ENCODE peak calls at places on chromosomes 13 and 19, in five cellular contexts. One of them, this sample, is unnamed.

GRCh38 chr19:36573948-36574726 is 1.0 kb upstream of the ZNF529 start:
- DNase-seq in Right ventricle myocardium superior: no peak
- DNase-seq in activated CD8-positive, alpha-beta T cell treated with anti-CD3 and anti-CD28 coated beads for 36 hours: no peak
- DNase-seq in neural crest cell: no peak
- DNase-seq in fibroblast of mammary gland: peak; percentile 22
- DNase-seq in this sample: no peak

GRCh38 chr13:30924321-30924720 is 8.1 kb upstream of the TEX26 start:
- DNase-seq in neural crest cell: no peak
- DNase-seq in Right ventricle myocardium superior: no peak
- DNase-seq in fibroblast of mammary gland: no peak
- DNase-seq in activated CD8-positive, alpha-beta T cell treated with anti-CD3 and anti-CD28 coated beads for 36 hours: no peak
- DNase-seq in this sample: no peak

GRCh38 chr13:65940720-65941119 is 1289.4 kb downstream of the PCDH9 start:
- DNase-seq in Right ventricle myocardium superior: peak; percentile 47
- DNase-seq in fibroblast of mammary gland: no peak
- DNase-seq in activated CD8-positive, alpha-beta T cell treated with anti-CD3 and anti-CD28 coated beads for 36 hours: no peak
- DNase-seq in neural crest cell: no peak
- DNase-seq in this sample: no peak

GRCh38 chr19:45302416-45302815 is 20.3 kb downstream of the CKM start:
- DNase-seq in activated CD8-positive, alpha-beta T cell treated with anti-CD3 and anti-CD28 coated beads for 36 hours: no peak
- DNase-seq in fibroblast of mammary gland: no peak
- DNase-seq in Right ventricle myocardium superior: no peak
- DNase-seq in neural crest cell: no peak
- DNase-seq in this sample: no peak

GRCh38 chr19:54551293-54551692 is 22.3 kb upstream of the LILRA2 start:
- DNase-seq in fibroblast of mammary gland: no peak
- DNase-seq in activated CD8-positive, alpha-beta T cell treated with anti-CD3 and anti-CD28 coated beads for 36 hours: peak; percentile 38
- DNase-seq in Right ventricle myocardium superior: no peak
- DNase-seq in neural crest cell: no peak
- DNase-seq in this sample: no peak

GRCh38 chr13:26558074-26558805 is 757 bp downstream of the WASF3 start:
- DNase-seq in activated CD8-positive, alpha-beta T cell treated with anti-CD3 and anti-CD28 coated beads for 36 hours: no peak
- DNase-seq in fibroblast of mammary gland: peak; percentile 18
- DNase-seq in neural crest cell: peak; percentile 16
- DNase-seq in Right ventricle myocardium superior: no peak
- DNase-seq in this sample: no peak

GRCh38 chr13:31756346-31756745 is 17.0 kb downstream of the RXFP2 start:
- DNase-seq in Right ventricle myocardium superior: no peak
- DNase-seq in neural crest cell: no peak
- DNase-seq in activated CD8-positive, alpha-beta T cell treated with anti-CD3 and anti-CD28 coated beads for 36 hours: no peak
- DNase-seq in fibroblast of mammary gland: peak; percentile 100
- DNase-seq in this sample: no peak

GRCh38 chr19:56671613-56671994 is at the start of gene ZNF835:
- DNase-seq in fibroblast of mammary gland: peak; percentile 61
- DNase-seq in Right ventricle myocardium superior: peak; percentile 99
- DNase-seq in activated CD8-positive, alpha-beta T cell treated with anti-CD3 and anti-CD28 coated beads for 36 hours: peak; percentile 94
- DNase-seq in neural crest cell: no peak
- DNase-seq in this sample: no peak

GRCh38 chr13:102710261-102710679 is 15.4 kb upstream of the METTL21C start:
- DNase-seq in Right ventricle myocardium superior: no peak
- DNase-seq in activated CD8-positive, alpha-beta T cell treated with anti-CD3 and anti-CD28 coated beads for 36 hours: no peak
- DNase-seq in neural crest cell: no peak
- DNase-seq in fibroblast of mammary gland: peak; percentile 70
- DNase-seq in this sample: no peak

GRCh38 chr19:2365201-2365970 is 5.3 kb downstream of the TMPRSS9 start:
- DNase-seq in neural crest cell: no peak
- DNase-seq in fibroblast of mammary gland: no peak
- DNase-seq in activated CD8-positive, alpha-beta T cell treated with anti-CD3 and anti-CD28 coated beads for 36 hours: no peak
- DNase-seq in Right ventricle myocardium superior: no peak
- DNase-seq in this sample: no peak

GRCh38 chr19:898663-899062 is 5.4 kb downstream of the RNU6-9 start:
- DNase-seq in fibroblast of mammary gland: no peak
- DNase-seq in neural crest cell: no peak
- DNase-seq in Right ventricle myocardium superior: no peak
- DNase-seq in activated CD8-positive, alpha-beta T cell treated with anti-CD3 and anti-CD28 coated beads for 36 hours: peak; percentile 57
- DNase-seq in this sample: no peak

GRCh38 chr19:15640294-15640903 is at the start of gene CYP4F3:
- DNase-seq in fibroblast of mammary gland: no peak
- DNase-seq in activated CD8-positive, alpha-beta T cell treated with anti-CD3 and anti-CD28 coated beads for 36 hours: no peak
- DNase-seq in neural crest cell: no peak
- DNase-seq in Right ventricle myocardium superior: peak; percentile 87
- DNase-seq in this sample: no peak

GRCh38 chr13:22561581-22561980 is 619.2 kb upstream of the SGCG start:
- DNase-seq in neural crest cell: no peak
- DNase-seq in fibroblast of mammary gland: peak; percentile 1
- DNase-seq in activated CD8-positive, alpha-beta T cell treated with anti-CD3 and anti-CD28 coated beads for 36 hours: no peak
- DNase-seq in Right ventricle myocardium superior: no peak
- DNase-seq in this sample: no peak

GRCh38 chr19:41479757-41480191 is 36.8 kb downstream of the ERICH4 start:
- DNase-seq in activated CD8-positive, alpha-beta T cell treated with anti-CD3 and anti-CD28 coated beads for 36 hours: no peak
- DNase-seq in neural crest cell: no peak
- DNase-seq in fibroblast of mammary gland: peak; percentile 20
- DNase-seq in Right ventricle myocardium superior: peak; percentile 52
- DNase-seq in this sample: no peak

GRCh38 chr19:45667620-45668341 is at the start of gene GIPR:
- DNase-seq in neural crest cell: peak; percentile 47
- DNase-seq in Right ventricle myocardium superior: peak; percentile 70
- DNase-seq in fibroblast of mammary gland: peak; percentile 44
- DNase-seq in activated CD8-positive, alpha-beta T cell treated with anti-CD3 and anti-CD28 coated beads for 36 hours: peak; percentile 86
- DNase-seq in this sample: no peak

GRCh38 chr13:51772781-51773180 is 31.2 kb downstream of the DHRS12 start:
- DNase-seq in Right ventricle myocardium superior: no peak
- DNase-seq in neural crest cell: no peak
- DNase-seq in activated CD8-positive, alpha-beta T cell treated with anti-CD3 and anti-CD28 coated beads for 36 hours: no peak
- DNase-seq in fibroblast of mammary gland: no peak
- DNase-seq in this sample: no peak

GRCh38 chr13:107867701-107868661 is 347.4 kb downstream of the LIG4 start:
- DNase-seq in Right ventricle myocardium superior: no peak
- DNase-seq in fibroblast of mammary gland: peak; percentile 17
- DNase-seq in activated CD8-positive, alpha-beta T cell treated with anti-CD3 and anti-CD28 coated beads for 36 hours: peak; percentile 13
- DNase-seq in neural crest cell: peak; percentile 59
- DNase-seq in this sample: peak; percentile 25

GRCh38 chr19:33407716-33408115 is 34.2 kb downstream of the CEBPG start:
- DNase-seq in activated CD8-positive, alpha-beta T cell treated with anti-CD3 and anti-CD28 coated beads for 36 hours: no peak
- DNase-seq in Right ventricle myocardium superior: peak; percentile 39
- DNase-seq in neural crest cell: no peak
- DNase-seq in fibroblast of mammary gland: no peak
- DNase-seq in this sample: no peak

GRCh38 chr13:63938851-63939250 is 2523.2 kb upstream of the PCDH20 start:
- DNase-seq in fibroblast of mammary gland: peak; percentile 16
- DNase-seq in activated CD8-positive, alpha-beta T cell treated with anti-CD3 and anti-CD28 coated beads for 36 hours: no peak
- DNase-seq in Right ventricle myocardium superior: no peak
- DNase-seq in neural crest cell: no peak
- DNase-seq in this sample: no peak

GRCh38 chr13:26051231-26052135 is at the start of gene SHISA2:
- DNase-seq in fibroblast of mammary gland: peak; percentile 17
- DNase-seq in neural crest cell: peak; percentile 30
- DNase-seq in Right ventricle myocardium superior: peak; percentile 49
- DNase-seq in activated CD8-positive, alpha-beta T cell treated with anti-CD3 and anti-CD28 coated beads for 36 hours: peak; percentile 20
- DNase-seq in this sample: peak; percentile 15

GRCh38 chr19:18932216-18932841 is 8.7 kb downstream of the HOMER3 start:
- DNase-seq in activated CD8-positive, alpha-beta T cell treated with anti-CD3 and anti-CD28 coated beads for 36 hours: peak; percentile 90
- DNase-seq in Right ventricle myocardium superior: peak; percentile 87
- DNase-seq in neural crest cell: peak; percentile 84
- DNase-seq in fibroblast of mammary gland: peak; percentile 52
- DNase-seq in this sample: peak; percentile 65

GRCh38 chr13:33794576-33794975 is 23.4 kb upstream of the RFC3 start:
- DNase-seq in Right ventricle myocardium superior: no peak
- DNase-seq in fibroblast of mammary gland: no peak
- DNase-seq in activated CD8-positive, alpha-beta T cell treated with anti-CD3 and anti-CD28 coated beads for 36 hours: no peak
- DNase-seq in neural crest cell: no peak
- DNase-seq in this sample: no peak